ENCODE peak calls at places on chromosomes 12 and 14, in seven cellular contexts. G is GM20000, X is HCT116, R is astrocyte, U is GM23338, V is fibroblast of pulmonary artery, S is heart right ventricle. W is an unnamed sample.

GRCh38 chr12:19402211-19402610 is 37.1 kb upstream of the AEBP2 start:
- DNase-seq in U (no peak), X (no peak), V (no peak), S (no peak), G (no peak), R (no peak), W (no peak)

GRCh38 chr12:108332791-108333382 is 6.2 kb downstream of the CMKLR1 start:
- DNase-seq in G (no peak), U (no peak), R (no peak), V (no peak), S (peak; percentile 59), X (no peak), W (no peak)

GRCh38 chr12:55930771-55931316 is at the start of gene DGKA:
- DNase-seq in G (peak; percentile 83), U (peak; percentile 74), S (peak; percentile 18), X (peak; percentile 41), V (peak; percentile 85), R (peak; percentile 61), W (no peak)

GRCh38 chr14:37588667-37588955 is 6.4 kb downstream of the FOXA1 start:
- DNase-seq in R (no peak), S (no peak), G (no peak), U (peak; percentile 62), X (no peak), V (no peak), W (no peak)

GRCh38 chr12:114627393-114627792 is 56.6 kb downstream of the TBX3 start:
- DNase-seq in U (no peak), R (no peak), S (no peak), V (no peak), G (no peak), X (no peak), W (no peak)

GRCh38 chr14:89365071-89365801 is 51.8 kb downstream of the FOXN3 start:
- DNase-seq in V (peak; percentile 49), R (no peak), S (peak; percentile 51), G (peak; percentile 75), U (no peak), X (no peak), W (no peak)

GRCh38 chr12:49808686-49809368 is 19.4 kb downstream of the NCKAP5L start:
- DNase-seq in U (peak; percentile 53), V (no peak), G (no peak), R (peak; percentile 18), S (peak; percentile 59), X (no peak), W (no peak)

GRCh38 chr12:55974308-55974724 is 438 bp downstream of the RAB5B start:
- DNase-seq in R (peak; percentile 44), U (peak; percentile 79), S (no peak), X (no peak), G (peak; percentile 44), V (peak; percentile 50), W (no peak)

GRCh38 chr12:43841253-43841652 is 5.4 kb downstream of the TMEM117 start:
- DNase-seq in V (no peak), S (no peak), U (no peak), G (no peak), R (no peak), X (no peak), W (no peak)

GRCh38 chr14:77221241-77221871 is 39.8 kb downstream of the TMEM63C start:
- DNase-seq in G (no peak), R (no peak), V (no peak), X (no peak), U (no peak), S (no peak), W (no peak)

GRCh38 chr12:15603461-15604085 is 185.6 kb downstream of the EPS8 start:
- DNase-seq in R (no peak), G (no peak), V (no peak), S (no peak), U (no peak), X (no peak), W (no peak)

GRCh38 chr12:124538194-124539082 is 29.0 kb downstream of the NCOR2 start:
- DNase-seq in V (no peak), R (no peak), U (no peak), G (no peak), S (no peak), X (no peak), W (no peak)

GRCh38 chr14:71555654-71556559 is 376.3 kb upstream of the RGS6 start:
- DNase-seq in V (peak; percentile 54), G (peak; percentile 59), U (no peak), R (peak; percentile 50), S (no peak), X (no peak), W (no peak)

GRCh38 chr12:117060236-117060926 is 38.8 kb downstream of the TESC start:
- DNase-seq in X (no peak), S (no peak), V (no peak), G (no peak), U (peak; percentile 36), R (no peak), W (no peak)

GRCh38 chr14:51607677-51608076 is 44.0 kb upstream of the FRMD6 start:
- DNase-seq in G (no peak), U (no peak), R (no peak), S (no peak), X (no peak), V (peak; percentile 45), W (no peak)

GRCh38 chr12:111841236-111841749 is 735 bp upstream of the MAPKAPK5 start:
- DNase-seq in S (no peak), R (no peak), U (no peak), G (no peak), V (peak; percentile 6), X (no peak), W (no peak)

GRCh38 chr12:77847665-77848431 is 17.2 kb downstream of the NAV3 start:
- DNase-seq in G (no peak), X (peak; percentile 59), V (peak; percentile 83), S (no peak), U (no peak), R (peak; percentile 97), W (no peak)

DNA sequence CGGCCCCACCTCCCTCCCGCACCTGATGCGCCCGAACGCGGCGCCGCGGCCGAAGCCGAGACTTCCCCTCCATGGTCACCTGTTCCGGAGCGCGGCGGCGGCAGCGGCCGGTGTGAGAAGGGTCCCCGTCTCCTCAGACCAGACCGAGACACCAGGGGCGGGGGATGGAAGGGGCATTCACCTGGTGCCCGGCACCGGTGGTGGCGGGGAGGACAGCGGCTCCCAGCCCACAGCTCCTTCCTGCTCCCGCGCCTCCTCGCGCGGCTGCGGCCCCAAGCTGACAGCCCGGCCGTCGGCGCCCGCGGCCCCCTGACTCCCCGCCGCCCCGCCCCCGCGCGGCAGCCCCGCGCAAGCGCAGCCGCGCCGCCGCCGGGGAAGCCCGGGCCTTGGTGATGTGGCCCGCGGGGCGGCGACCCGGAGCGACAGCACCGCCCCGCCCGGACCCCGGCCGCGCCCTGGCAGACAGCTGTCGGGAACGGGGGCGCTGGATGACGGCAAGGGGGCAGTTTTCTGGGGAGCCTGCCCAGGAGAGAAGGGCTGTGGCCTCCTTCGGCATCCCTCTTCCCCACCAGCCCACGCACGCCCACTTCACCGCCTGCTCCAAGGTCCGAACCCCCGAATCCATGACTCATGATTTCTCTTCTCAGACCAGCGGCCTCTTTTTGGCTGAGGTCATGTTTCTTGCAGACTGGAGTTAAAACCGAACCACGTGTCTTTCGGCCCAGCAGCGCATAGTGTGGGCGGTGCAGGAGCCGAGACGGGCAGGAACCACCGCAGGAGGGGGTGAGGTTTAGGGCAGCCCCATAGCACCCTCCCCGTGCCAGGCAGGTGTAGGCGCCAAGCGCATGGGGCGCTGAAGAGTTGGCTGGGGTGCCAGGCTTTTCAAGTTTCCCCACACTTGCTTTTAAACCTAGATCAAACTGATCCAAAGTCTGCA is at the start of gene SLC41A2:
- DNase-seq in X (peak; percentile 83), S (peak; percentile 68), V (peak; percentile 93), R (peak; percentile 94), G (peak; percentile 97), U (peak; percentile 83), W (peak; percentile 58)
- TF ChIP-seq CTCF in X (peak; percentile 37), S (no peak), V (no peak), R (no peak), G (no peak), U (no peak), W (no peak)

DNA sequence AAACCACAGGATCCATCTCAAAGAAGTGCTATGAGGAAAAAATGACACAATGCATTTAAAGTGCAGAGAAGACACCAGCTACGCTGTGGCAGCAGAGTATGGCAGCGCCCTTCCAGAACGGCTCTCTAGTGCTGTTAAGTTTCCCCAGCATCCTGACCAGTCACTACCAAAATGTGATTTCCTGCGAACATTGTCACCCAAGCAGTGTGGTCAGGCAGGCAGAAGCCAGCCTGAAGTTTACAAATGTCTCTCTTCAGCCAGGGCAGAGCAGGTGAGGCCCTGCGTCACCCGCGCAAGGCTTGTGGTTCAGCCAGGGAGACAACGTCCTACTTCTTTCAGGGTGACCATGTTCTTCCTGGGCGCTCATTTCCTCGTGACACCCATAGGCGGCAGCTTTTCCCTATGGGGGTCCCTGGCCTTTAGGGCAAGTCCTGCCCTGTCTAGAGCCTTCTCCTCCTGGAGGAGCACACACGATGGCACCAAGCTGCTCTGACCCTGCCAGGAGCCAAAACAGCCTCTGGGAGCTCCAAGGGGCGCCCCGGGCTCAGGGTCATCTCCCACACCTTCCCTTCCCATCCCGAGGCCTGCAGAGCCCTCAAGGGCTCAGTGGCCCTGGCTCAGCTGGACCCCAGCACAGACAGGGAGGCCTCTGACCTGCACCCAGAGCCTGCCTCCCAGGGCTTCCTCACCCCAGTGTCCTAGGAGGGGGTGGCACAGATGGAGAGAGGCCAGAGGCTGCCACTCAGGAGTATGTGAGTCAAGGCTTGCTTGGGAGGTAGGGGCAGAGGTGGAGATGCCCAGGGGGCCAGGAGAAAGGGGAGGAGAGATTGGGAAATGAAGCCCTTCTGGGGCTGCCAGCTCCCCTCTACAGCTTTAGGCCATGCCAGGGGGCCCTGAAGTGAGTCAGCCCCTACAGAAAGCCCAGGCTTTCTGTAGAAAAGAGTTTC is 41.9 kb downstream of the PSMA6 start:
- DNase-seq in X (no peak), R (no peak), U (no peak), G (no peak), S (no peak), V (no peak), W (no peak)
- TF ChIP-seq CTCF in X (no peak), R (no peak), U (peak; percentile 26), G (no peak), S (no peak), V (no peak), W (no peak)

GRCh38 chr14:75835156-75836141 is 146.3 kb downstream of the TGFB3 start:
- DNase-seq in R (peak; percentile 55), V (no peak), U (no peak), G (no peak), X (no peak), S (no peak), W (no peak)
- TF ChIP-seq CTCF in R (no peak), V (no peak), U (no peak), G (no peak), X (peak; percentile 19), S (no peak), W (no peak)

DNA sequence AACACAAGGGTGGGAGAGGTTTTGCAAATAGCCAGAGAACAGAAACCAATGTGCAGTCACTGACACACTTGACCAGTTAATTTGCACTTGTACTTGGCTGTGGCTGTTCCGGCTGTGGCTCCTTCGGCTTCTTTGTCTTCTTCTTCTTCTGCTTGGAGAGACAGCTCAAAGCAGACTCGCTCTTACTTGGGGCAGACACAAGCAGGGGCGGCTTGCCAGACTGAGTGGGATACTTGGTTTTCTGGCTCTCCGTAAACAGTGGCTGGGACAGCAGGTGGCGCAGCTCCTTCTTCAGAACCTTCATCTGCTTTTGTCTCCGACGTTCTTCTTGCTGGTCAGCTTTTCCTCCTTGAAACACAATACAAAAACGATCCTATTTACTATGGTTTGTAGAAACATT is 25.0 kb downstream of the OTUB2 start:
- DNase-seq in V (peak; percentile 66), G (no peak), X (no peak), U (peak; percentile 56), R (peak; percentile 44), S (peak; percentile 54), W (no peak)
- TF ChIP-seq CTCF in V (peak; percentile 64), G (peak; percentile 7), X (peak; percentile 42), U (peak; percentile 64), R (peak; percentile 60), S (peak; percentile 44), W (no peak)

GRCh38 chr12:64077922-64078321 is 144.2 kb downstream of the KICS2 start:
- DNase-seq in U (peak; percentile 42), G (no peak), S (no peak), R (no peak), V (peak; percentile 36), X (no peak), W (no peak)
- TF ChIP-seq CTCF in U (no peak), G (no peak), S (no peak), R (peak; percentile 32), V (peak; percentile 47), X (peak; percentile 62), W (no peak)

W was measured in omental fat pad.